ENCODE peak calls at places on chromosome 16, in ten cellular contexts. N is ureter; B is foreskin fibroblast; Q is Kasumi-1; S is A673; C is NCI-H510A treated with DMSO at 0.1 percent for 48 hours; U is activated naive CD4-positive, alpha-beta T cell treated with Interleukin-2 at 50 U/mL for 16 hours; G is endothelial cell of umbilical vein; V is fibroblast of mammary gland; P is NCI-H1417. J is an unnamed sample.

GRCh38 chr16:11668590-11669379 is 530 bp downstream of the SNN start:
- DNase-seq in C (no peak), N (peak; percentile 45), U (peak; percentile 30), G (no peak), P (peak; percentile 40), S (no peak), V (no peak), Q (no peak), B (peak; percentile 50), J (no peak)

GRCh38 chr16:78504391-78504945 is 405.0 kb downstream of the WWOX start:
- DNase-seq in N (no peak), V (peak; percentile 29), B (no peak), U (no peak), Q (no peak), G (no peak), C (no peak), S (no peak), P (peak; percentile 10), J (no peak)

GRCh38 chr16:85384831-85385462 is 228.2 kb upstream of the GSE1 start:
- DNase-seq in Q (no peak), U (no peak), C (peak; percentile 72), B (no peak), S (no peak), V (no peak), P (peak; percentile 91), N (peak; percentile 87), G (no peak), J (no peak)

GRCh38 chr16:75239463-75240122 is 11.8 kb downstream of the BCAR1 start:
- DNase-seq in B (peak; percentile 1), Q (no peak), U (no peak), C (no peak), S (no peak), G (no peak), V (no peak), N (no peak), P (no peak), J (no peak)

GRCh38 chr16:27972500-27972899 is 91.0 kb downstream of the GSG1L start:
- DNase-seq in V (peak; percentile 25), P (peak; percentile 70), B (peak; percentile 8), N (no peak), C (peak; percentile 81), G (peak; percentile 49), Q (peak; percentile 1), S (peak; percentile 57), U (peak; percentile 41), J (peak; percentile 46)

GRCh38 chr16:73066321-73066926 is 18.5 kb upstream of the ZFHX3 start:
- DNase-seq in G (no peak), C (no peak), B (no peak), V (no peak), S (no peak), N (no peak), P (no peak), U (no peak), Q (no peak), J (no peak)

GRCh38 chr16:82506734-82507133 is 120.0 kb upstream of the CDH13 start:
- DNase-seq in V (no peak), U (no peak), N (no peak), B (no peak), C (peak; percentile 72), Q (no peak), P (peak; percentile 18), G (no peak), S (no peak), J (no peak)

GRCh38 chr16:50664270-50664669 is 16.8 kb downstream of the SNX20 start:
- DNase-seq in B (no peak), N (no peak), C (no peak), P (no peak), V (no peak), S (no peak), U (no peak), G (no peak), Q (no peak), J (no peak)

GRCh38 chr16:24203675-24204074 is 52.5 kb upstream of the CACNG3 start:
- DNase-seq in C (no peak), U (no peak), Q (no peak), B (no peak), N (no peak), S (peak; percentile 45), P (no peak), G (no peak), V (no peak), J (no peak)

GRCh38 chr16:986411-986810 is 4.8 kb downstream of the SOX8 start:
- DNase-seq in C (no peak), N (no peak), V (no peak), U (no peak), G (no peak), Q (no peak), P (no peak), B (no peak), S (no peak), J (no peak)